ENCODE peak calls at places on chromosomes 4 and X, in ten cellular contexts. J is brain microvascular endothelial cell; O is stimulated activated CD4-positive, alpha-beta T cell treated with anti-CD3 and anti-CD28 coated beads, TNF-alpha, amount 100 ng/mL, for 48 hours; P is NCI-H2081; A is stimulated activated CD8-positive, alpha-beta memory T cell treated with anti-CD3 and anti-CD28 coated beads, Interleukin-15, amount 100 ng/mL, for 48 hours; Q is HCEC 1CT; K is activated T-helper 9 cell treated with anti-CD3 and anti-CD28 coated beads, Interleukin-2, amount 50 U/mL, for 16 hours; F is breast epithelium; D is skeletal muscle cell; Z is ACHN. C is an unnamed sample.

GRCh38 chrX:102995316-102995715 is 58.2 kb downstream of the RAB40AL start:
- DNase-seq in J (no peak), O (no peak), P (no peak), A (no peak), Q (no peak), K (no peak), F (no peak), D (no peak), Z (no peak), C (no peak)

GRCh38 chr4:142420461-142421095 is 425.5 kb downstream of the INPP4B start:
- DNase-seq in J (no peak), O (no peak), P (no peak), A (no peak), Q (no peak), K (no peak), F (no peak), D (no peak), Z (no peak), C (no peak)

GRCh38 chr4:138901177-138901576 is 114.4 kb upstream of the NOCT start:
- DNase-seq in J (no peak), O (no peak), P (no peak), A (no peak), Q (no peak), K (no peak), F (no peak), D (no peak), Z (no peak), C (no peak)

GRCh38 chr4:89067407-89067806 is 10.4 kb upstream of the FAM13A start:
- DNase-seq in J (no peak), O (no peak), P (no peak), A (no peak), Q (no peak), K (no peak), F (no peak), D (no peak), Z (no peak), C (no peak)

GRCh38 chr4:20298986-20299385 is 47.3 kb downstream of the SLIT2 start:
- DNase-seq in J (no peak), O (no peak), P (no peak), A (no peak), Q (no peak), K (no peak), F (no peak), D (no peak), Z (no peak), C (no peak)

GRCh38 chr4:106362426-106362825 is 6.2 kb downstream of the GIMD1 start:
- DNase-seq in J (no peak), O (no peak), P (no peak), A (no peak), Q (no peak), K (no peak), F (no peak), D (no peak), Z (no peak), C (no peak)

GRCh38 chrX:77451041-77451440 is 3.9 kb downstream of the FGF16 start:
- DNase-seq in J (peak; percentile 43), O (no peak), P (no peak), A (no peak), Q (peak; percentile 47), K (no peak), F (no peak), D (peak; percentile 34), Z (no peak), C (no peak)

GRCh38 chr4:132982151-132982550 is 166.9 kb upstream of the PCDH10 start:
- DNase-seq in J (no peak), O (no peak), P (no peak), A (no peak), Q (no peak), K (no peak), F (no peak), D (no peak), Z (no peak), C (no peak)

GRCh38 chrX:48972214-48973164 is 845 bp upstream of the KCND1 start:
- DNase-seq in J (peak; percentile 37), O (no peak), P (peak; percentile 10), A (no peak), Q (peak; percentile 40), K (no peak), F (no peak), D (no peak), Z (peak; percentile 55), C (peak; percentile 18)

GRCh38 chr4:159150838-159151390 is 48.0 kb downstream of the RAPGEF2 start:
- DNase-seq in J (no peak), O (no peak), P (no peak), A (no peak), Q (no peak), K (no peak), F (no peak), D (no peak), Z (no peak), C (no peak)

GRCh38 chrX:4043951-4044350 is 330.5 kb upstream of the PRKX start:
- DNase-seq in J (no peak), O (no peak), P (peak; percentile 7), A (no peak), Q (no peak), K (no peak), F (no peak), D (no peak), Z (no peak), C (no peak)

GRCh38 chrX:4932790-4933189 is 1219.3 kb upstream of the PRKX start:
- DNase-seq in J (peak; percentile 13), O (no peak), P (no peak), A (no peak), Q (no peak), K (no peak), F (no peak), D (peak; percentile 31), Z (no peak), C (no peak)

GRCh38 chrX:16665089-16665488 is 15.1 kb downstream of the S100G start:
- DNase-seq in J (peak; percentile 28), O (no peak), P (no peak), A (no peak), Q (peak; percentile 64), K (no peak), F (no peak), D (peak; percentile 17), Z (no peak), C (no peak)

GRCh38 chr4:19945979-19946380 is 305.7 kb upstream of the SLIT2 start:
- DNase-seq in J (peak; percentile 94), O (no peak), P (no peak), A (no peak), Q (peak; percentile 98), K (no peak), F (no peak), D (peak; percentile 100), Z (peak; percentile 72), C (no peak)

GRCh38 chr4:106287353-106287969 is 28.5 kb downstream of the TBCK start:
- DNase-seq in J (peak; percentile 93), O (no peak), P (no peak), A (no peak), Q (peak; percentile 82), K (no peak), F (no peak), D (peak; percentile 88), Z (peak; percentile 85), C (no peak)

GRCh38 chrX:39895228-39896110 is 202.3 kb downstream of the BCOR start:
- DNase-seq in J (no peak), O (no peak), P (peak; percentile 41), A (no peak), Q (no peak), K (no peak), F (no peak), D (no peak), Z (no peak), C (no peak)

GRCh38 chr4:94463771-94464170 is 12.0 kb downstream of the PDLIM5 start:
- DNase-seq in J (no peak), O (no peak), P (no peak), A (no peak), Q (no peak), K (no peak), F (no peak), D (no peak), Z (no peak), C (no peak)

GRCh38 chrX:23012162-23012561 is 12.4 kb downstream of the DDX53 start:
- DNase-seq in J (no peak), O (no peak), P (no peak), A (no peak), Q (no peak), K (no peak), F (no peak), D (no peak), Z (no peak), C (no peak)

GRCh38 chr4:169902658-169903345 is 123.4 kb downstream of the MFAP3L start:
- DNase-seq in J (no peak), O (no peak), P (no peak), A (no peak), Q (no peak), K (no peak), F (no peak), D (no peak), Z (no peak), C (no peak)

GRCh38 chrX:102345916-102346315 is 93.9 kb downstream of the NXF2B start:
- DNase-seq in J (peak; percentile 59), O (no peak), P (no peak), A (peak; percentile 36), Q (peak; percentile 5), K (peak; percentile 42), F (peak; percentile 51), D (no peak), Z (peak; percentile 28), C (peak; percentile 44)

GRCh38 chrX:46436744-46437143 is 108.5 kb downstream of the ZNF674 start:
- DNase-seq in J (no peak), O (no peak), P (no peak), A (no peak), Q (no peak), K (no peak), F (no peak), D (no peak), Z (no peak), C (no peak)

GRCh38 chr4:101693842-101694398 is 96.6 kb upstream of the BANK1 start:
- DNase-seq in J (no peak), O (no peak), P (peak; percentile 29), A (no peak), Q (no peak), K (no peak), F (no peak), D (no peak), Z (no peak), C (no peak)

GRCh38 chrX:125205084-125205917 is 114.4 kb upstream of the TEX13C start:
- DNase-seq in J (peak; percentile 22), O (no peak), P (peak; percentile 87), A (no peak), Q (no peak), K (no peak), F (no peak), D (peak; percentile 42), Z (peak; percentile 71), C (no peak)

GRCh38 chr4:57053508-57053907 is 56.7 kb downstream of the IGFBP7 start:
- DNase-seq in J (peak; percentile 84), O (no peak), P (no peak), A (no peak), Q (no peak), K (no peak), F (no peak), D (no peak), Z (peak; percentile 20), C (no peak)

GRCh38 chr4:144695721-144696120 is 49.8 kb downstream of the HHIP start:
- DNase-seq in J (no peak), O (no peak), P (no peak), A (no peak), Q (no peak), K (no peak), F (no peak), D (no peak), Z (no peak), C (no peak)

GRCh38 chr4:15436515-15436914 is 8.7 kb downstream of the C1QTNF7 start:
- DNase-seq in J (peak; percentile 33), O (no peak), P (no peak), A (no peak), Q (no peak), K (no peak), F (no peak), D (no peak), Z (no peak), C (no peak)

GRCh38 chrX:30620980-30621716 is 32.1 kb upstream of the GK start:
- DNase-seq in J (peak; percentile 80), O (no peak), P (no peak), A (no peak), Q (peak; percentile 81), K (no peak), F (no peak), D (peak; percentile 82), Z (peak; percentile 30), C (no peak)

GRCh38 chr4:184664445-184665210 is 15.1 kb downstream of the PRIMPOL start:
- DNase-seq in J (no peak), O (no peak), P (no peak), A (no peak), Q (no peak), K (no peak), F (no peak), D (no peak), Z (peak; percentile 22), C (no peak)

C was measured in naive thymus-derived CD4-positive, alpha-beta T cell.